ENCODE peak calls at places on chromosomes 3 and 15, in eight cellular contexts. F is uterus, X is heart left ventricle, P is sigmoid colon, K is K562, H is AG10803, Q is lower lobe of right lung, M is GM12878. N is an unnamed sample.

GRCh38 chr3:169948559-169949371 is 17.8 kb upstream of the SEC62 start:
- DNase-seq in Q (no peak), M (no peak), P (no peak), X (no peak), H (no peak), F (no peak), K (no peak), N (no peak)

GRCh38 chr3:11201246-11202024 is 47.1 kb downstream of the HRH1 start:
- DNase-seq in K (no peak), P (no peak), F (no peak), X (no peak), H (peak; percentile 40), Q (no peak), M (no peak), N (no peak)

GRCh38 chr15:101393172-101393571 is 96.3 kb downstream of the PCSK6 start:
- DNase-seq in M (no peak), H (no peak), P (no peak), F (no peak), K (no peak), X (no peak), Q (no peak), N (no peak)

GRCh38 chr3:171461087-171461917 is 1.1 kb upstream of the TNIK start:
- DNase-seq in Q (no peak), P (no peak), K (no peak), X (no peak), F (no peak), H (peak; percentile 25), M (no peak), N (no peak)

GRCh38 chr15:86650084-86650483 is 570.4 kb downstream of the AGBL1 start:
- DNase-seq in Q (no peak), X (no peak), M (no peak), F (no peak), P (no peak), K (no peak), H (no peak), N (no peak)

GRCh38 chr15:69668049-69668705 is 215.6 kb downstream of the RPLP1 start:
- DNase-seq in Q (no peak), P (no peak), F (no peak), K (no peak), H (no peak), M (peak; percentile 17), X (no peak), N (no peak)

GRCh38 chr3:45353070-45353469 is 35.3 kb upstream of the LARS2 start:
- DNase-seq in M (no peak), P (no peak), Q (no peak), X (no peak), K (no peak), H (no peak), F (no peak), N (no peak)

GRCh38 chr3:8972614-8973013 is 9.3 kb upstream of the RAD18 start:
- DNase-seq in P (no peak), X (no peak), H (peak; percentile 16), K (peak; percentile 91), F (no peak), M (no peak), Q (no peak), N (no peak)

GRCh38 chr3:64685800-64686445 is 1.9 kb downstream of the ADAMTS9 start:
- DNase-seq in Q (peak; percentile 90), M (no peak), P (peak; percentile 99), F (peak; percentile 96), H (peak; percentile 87), X (peak; percentile 95), K (peak; percentile 28), N (peak; percentile 60)

GRCh38 chr15:57551717-57552677 is 39.7 kb upstream of the MYZAP start:
- DNase-seq in Q (no peak), K (no peak), P (no peak), X (no peak), F (no peak), M (no peak), H (peak; percentile 81), N (no peak)
- H3K4me3 ChIP-seq in Q (no peak overlapping the region), K (no peak overlapping the region), P (no peak overlapping the region), X (no peak overlapping the region), F (no peak overlapping the region), M (no peak overlapping the region), H (no peak overlapping the region), N (no peak overlapping the region)

GRCh38 chr15:77384086-77384485 is 35.8 kb downstream of the PEAK1 start:
- DNase-seq in K (no peak), P (no peak), H (no peak), F (no peak), M (no peak), X (no peak), Q (no peak), N (no peak)

GRCh38 chr15:77384589-77385359 is 35.1 kb downstream of the PEAK1 start:
- DNase-seq in K (no peak), F (no peak), P (no peak), X (no peak), Q (no peak), H (no peak), M (no peak), N (no peak)

GRCh38 chr15:77391372-77391951 is 28.4 kb downstream of the PEAK1 start:
- DNase-seq in P (no peak), F (no peak), X (no peak), M (no peak), K (no peak), Q (no peak), H (no peak), N (no peak)

GRCh38 chr15:77386626-77387025 is 33.3 kb downstream of the PEAK1 start:
- DNase-seq in H (peak; percentile 28), Q (no peak), M (no peak), P (no peak), F (no peak), K (no peak), X (no peak), N (no peak)

DNA sequence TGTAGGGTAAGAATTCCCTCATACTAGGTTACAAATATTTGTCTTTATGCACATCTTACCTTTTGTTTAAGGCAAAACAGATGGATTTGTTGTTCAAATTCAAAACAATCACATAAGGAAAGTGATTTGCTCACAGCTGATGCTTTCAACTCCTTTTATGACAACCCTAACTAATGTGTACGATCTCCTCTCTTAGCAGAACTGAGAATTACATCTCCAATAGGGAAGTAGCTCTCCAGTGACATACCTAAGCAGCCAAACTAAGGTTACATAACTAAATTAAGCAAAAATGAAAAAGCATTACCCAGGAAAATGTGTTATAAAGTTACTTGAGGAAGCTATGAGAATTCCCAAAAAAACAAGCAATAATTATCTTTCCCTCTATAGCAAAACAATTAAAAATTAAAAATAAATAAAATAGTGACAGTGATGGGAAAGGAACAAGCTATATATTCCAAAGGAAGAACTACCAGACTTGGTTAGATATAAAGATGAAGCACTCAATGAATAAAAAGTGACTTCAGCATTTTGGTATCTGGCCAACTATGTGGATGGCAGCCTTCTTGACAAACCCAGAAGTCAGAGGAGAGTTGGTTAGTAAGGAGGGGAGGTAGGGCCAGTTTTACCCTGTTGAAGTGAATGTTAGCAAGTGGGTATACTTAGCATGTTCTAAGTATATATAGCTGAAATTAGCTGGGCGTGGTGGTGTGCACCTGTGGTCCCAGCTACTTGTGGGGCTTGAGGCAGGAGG is 32.4 kb downstream of the PEAK1 start:
- DNase-seq in X (no peak), Q (no peak), K (no peak), H (peak; percentile 18), F (no peak), M (no peak), P (no peak), N (no peak)
- H3K4me3 ChIP-seq in X (no peak overlapping the region), Q (no peak overlapping the region), K (no peak overlapping the region), H (no peak overlapping the region), F (no peak overlapping the region), M (no peak overlapping the region), P (no peak overlapping the region), N (no peak overlapping the region)

GRCh38 chr3:32457971-32458471 is 44.6 kb downstream of the CMTM6 start:
- DNase-seq in F (no peak), Q (no peak), M (no peak), X (no peak), P (no peak), H (no peak), K (no peak), N (no peak)
- H3K4me3 ChIP-seq in F (no peak overlapping the region), Q (peak overlapping the region; percentile 7), M (no peak overlapping the region), X (no peak overlapping the region), P (no peak overlapping the region), H (no peak overlapping the region), K (no peak overlapping the region), N (no peak overlapping the region)

GRCh38 chr15:92393287-92393993 is at the start of gene ST8SIA2:
- DNase-seq in M (no peak), X (no peak), K (no peak), Q (no peak), P (no peak), H (peak; percentile 40), F (no peak), N (peak; percentile 36)

GRCh38 chr15:92394327-92395175 is 870 bp downstream of the ST8SIA2 start:
- DNase-seq in X (peak; percentile 61), P (no peak), H (no peak), K (no peak), M (no peak), F (no peak), Q (no peak), N (no peak)

GRCh38 chr15:92395557-92395956 is 1.9 kb downstream of the ST8SIA2 start:
- DNase-seq in F (no peak), X (no peak), H (no peak), Q (no peak), P (no peak), M (no peak), K (no peak), N (no peak)

GRCh38 chr15:92393994-92394326 is 279 bp downstream of the ST8SIA2 start:
- DNase-seq in P (no peak), X (no peak), K (no peak), F (no peak), Q (no peak), H (no peak), M (no peak), N (no peak)

GRCh38 chr15:92395176-92395521 is 1.5 kb downstream of the ST8SIA2 start:
- DNase-seq in M (no peak), H (no peak), F (no peak), K (no peak), P (no peak), Q (no peak), X (no peak), N (no peak)
- H3K4me3 ChIP-seq in M (no peak overlapping the region), H (peak overlapping the region; percentile 66), F (no peak overlapping the region), K (no peak overlapping the region), P (no peak overlapping the region), Q (no peak overlapping the region), X (no peak overlapping the region), N (peak overlapping the region; percentile 36)

N was measured in dorsolateral prefrontal cortex.